ENCODE peak calls at places on chromosomes 5 and 9, in five cellular contexts. R is sigmoid colon, A is dorsolateral prefrontal cortex, I is ovary, Y is left ventricle myocardium inferior. E is an unnamed sample.

GRCh38 chr5:132000677-132001453 is 10.6 kb downstream of the ACSL6 start:
- DNase-seq in R (no peak), A (no peak), I (no peak), Y (no peak), E (no peak)

GRCh38 chr5:91840412-91840811 is 457.3 kb upstream of the ARRDC3 start:
- DNase-seq in Y (no peak), I (no peak), A (no peak), R (no peak), E (no peak)

GRCh38 chr5:114325552-114325951 is 36.3 kb upstream of the KCNN2 start:
- DNase-seq in A (no peak), I (no peak), Y (peak), R (no peak), E (no peak)

GRCh38 chr5:114010362-114010761 is 351.5 kb upstream of the KCNN2 start:
- DNase-seq in I (no peak), A (no peak), Y (no peak), R (no peak), E (no peak)

GRCh38 chr5:115531787-115532367 is 12.7 kb downstream of the FEM1C start:
- DNase-seq in R (no peak), A (no peak), I (no peak), Y (no peak), E (no peak)

GRCh38 chr9:21402387-21403247 is 6.3 kb upstream of the IFNA8 start:
- DNase-seq in R (no peak), Y (no peak), A (peak), I (peak), E (no peak)

GRCh38 chr5:3954189-3954588 is 358.6 kb downstream of the IRX1 start:
- DNase-seq in A (no peak), Y (no peak), I (no peak), R (no peak), E (no peak)

GRCh38 chr9:36127652-36128244 is 8.8 kb upstream of the GLIPR2 start:
- DNase-seq in A (no peak), I (no peak), Y (no peak), R (no peak), E (no peak)

GRCh38 chr9:127012250-127012649 is 97.7 kb downstream of the RALGPS1 start:
- DNase-seq in I (no peak), A (no peak), R (peak), Y (no peak), E (no peak)

GRCh38 chr5:54821445-54822330 is 163.7 kb downstream of the ESM1 start:
- DNase-seq in A (no peak), R (no peak), I (no peak), Y (no peak), E (no peak)

GRCh38 chr5:157689942-157690689 is 18.8 kb downstream of the C5orf52 start:
- DNase-seq in Y (no peak), A (no peak), R (no peak), I (no peak), E (no peak)

GRCh38 chr9:21070171-21070571 is 7.6 kb downstream of the IFNB1 start:
- DNase-seq in A (no peak), I (peak), Y (no peak), R (peak), E (no peak)

GRCh38 chr5:128237504-128237903 is 153.9 kb downstream of the SLC12A2 start:
- DNase-seq in I (no peak), R (no peak), Y (no peak), A (no peak), E (no peak)

GRCh38 chr5:96655085-96655484 is 7.1 kb upstream of the CAST start:
- DNase-seq in I (no peak), A (no peak), R (no peak), Y (no peak), E (no peak)

GRCh38 chr5:160520609-160521391 is 99.1 kb downstream of the PTTG1 start:
- DNase-seq in Y (no peak), A (no peak), I (no peak), R (no peak), E (no peak)

GRCh38 chr9:14312721-14313377 is 1.1 kb downstream of the NFIB start:
- DNase-seq in I (peak), A (no peak), Y (peak), R (peak), E (no peak)

GRCh38 chr5:14039576-14039975 is 95.1 kb upstream of the DNAH5 start:
- DNase-seq in A (no peak), Y (no peak), I (no peak), R (no peak), E (no peak)

GRCh38 chr9:135275163-135275925 is 187.9 kb downstream of the OLFM1 start:
- DNase-seq in A (peak), Y (no peak), R (no peak), I (no peak), E (no peak)

GRCh38 chr9:20558609-20559016 is 63.7 kb downstream of the MLLT3 start:
- DNase-seq in Y (no peak), I (no peak), A (no peak), R (no peak), E (no peak)

GRCh38 chr9:125674981-125675973 is 31.7 kb downstream of the MAPKAP1 start:
- DNase-seq in R (no peak), A (no peak), Y (no peak), I (no peak), E (no peak)

GRCh38 chr9:135763716-135764446 is 61.9 kb downstream of the KCNT1 start:
- DNase-seq in A (no peak), Y (no peak), I (no peak), R (no peak), E (no peak)

GRCh38 chr5:41776435-41776834 is 93.8 kb downstream of the OXCT1 start:
- DNase-seq in I (no peak), A (no peak), R (no peak), Y (no peak), E (no peak)

GRCh38 chr5:76851713-76852369 is 2.0 kb downstream of the S100Z start:
- DNase-seq in I (no peak), A (no peak), Y (peak), R (no peak), E (no peak)

GRCh38 chr5:127892467-127893207 is 189.4 kb downstream of the CCDC192 start:
- DNase-seq in I (no peak), R (no peak), A (no peak), Y (no peak), E (no peak)

GRCh38 chr9:84366683-84367082 is 26.1 kb upstream of the SLC28A3 start:
- DNase-seq in R (no peak), Y (no peak), A (no peak), I (no peak), E (no peak)

GRCh38 chr5:164335837-164336236 is 830.4 kb downstream of the MAT2B start:
- DNase-seq in Y (no peak), R (no peak), I (no peak), A (no peak), E (no peak)

GRCh38 chr9:111482656-111483418 is 1.3 kb downstream of the ECPAS start:
- DNase-seq in Y (peak), A (peak), I (peak), R (peak), E (peak)

GRCh38 chr5:116970318-116970717 is 395.7 kb upstream of the SEMA6A start:
- DNase-seq in I (no peak), R (no peak), A (no peak), Y (no peak), E (no peak)

GRCh38 chr5:1322036-1322903 is 22.6 kb downstream of the CLPTM1L start:
- DNase-seq in R (peak), A (peak), Y (no peak), I (no peak), E (no peak)

GRCh38 chr5:158559066-158559465 is 540.6 kb downstream of the EBF1 start:
- DNase-seq in Y (no peak), I (no peak), A (no peak), R (no peak), E (no peak)

GRCh38 chr5:90747175-90747574 is 188.6 kb downstream of the ADGRV1 start:
- DNase-seq in I (no peak), A (no peak), Y (no peak), R (no peak), E (no peak)

GRCh38 chr5:139898981-139899380 is 103.4 kb downstream of the PSD2 start:
- DNase-seq in A (no peak), R (peak), I (no peak), Y (no peak), E (no peak)

GRCh38 chr9:16028516-16028915 is 475.7 kb downstream of the CCDC171 start:
- DNase-seq in A (no peak), Y (no peak), I (no peak), R (no peak), E (no peak)

GRCh38 chr5:149141224-149141956 is at the start of gene ABLIM3:
- DNase-seq in Y (peak), I (peak), A (peak), R (peak), E (peak)

GRCh38 chr5:129440424-129440823 is 19.7 kb upstream of the ADAMTS19 start:
- DNase-seq in Y (no peak), R (no peak), I (no peak), A (no peak), E (no peak)

GRCh38 chr9:70013598-70014196 is 30.0 kb upstream of the MAMDC2 start:
- DNase-seq in R (peak), A (no peak), Y (no peak), I (no peak), E (no peak)

GRCh38 chr5:122701640-122702523 is 73.0 kb upstream of the SNX2 start:
- DNase-seq in Y (no peak), R (no peak), I (no peak), A (no peak), E (no peak)

GRCh38 chr9:133770076-133770777 is 32.1 kb upstream of the SARDH start:
- DNase-seq in I (peak), A (peak), Y (no peak), R (peak), E (peak)

GRCh38 chr5:80620206-80620605 is 34.2 kb upstream of the MSH3 start:
- DNase-seq in A (no peak), Y (no peak), R (no peak), I (no peak), E (no peak)

GRCh38 chr5:195401-196160 is 4.3 kb downstream of the LRRC14B start:
- DNase-seq in Y (no peak), R (peak), I (no peak), A (peak), E (no peak)

DNA sequence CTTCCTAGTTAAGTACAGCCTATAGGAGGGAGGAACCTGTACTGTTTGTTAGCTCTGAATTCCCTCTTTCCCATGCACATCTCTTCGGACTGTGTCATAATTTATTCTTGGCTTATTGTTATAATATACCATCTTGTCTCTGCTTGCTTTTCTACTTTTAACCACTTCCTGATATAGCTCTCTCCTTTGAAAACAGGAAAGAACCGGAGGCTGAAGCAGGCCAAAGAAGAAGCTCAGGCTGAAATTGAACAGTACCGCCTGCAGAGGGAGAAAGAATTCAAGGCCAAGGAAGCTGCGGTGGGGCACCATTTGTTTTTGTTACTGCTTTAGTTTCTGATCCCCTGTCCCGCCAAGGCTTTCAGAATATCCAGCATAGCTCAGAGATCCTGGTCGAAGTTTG is 4.8 kb downstream of the ATP6V1G1 start:
- DNase-seq in Y (no peak), A (no peak), R (no peak), I (no peak), E (no peak)
- TF ChIP-seq CTCF in Y (peak), A (peak), R (no peak), I (no peak), E (no peak)

GRCh38 chr5:151048526-151048925 is 28.1 kb downstream of the GPX3 start:
- DNase-seq in Y (no peak), R (no peak), I (no peak), A (no peak), E (no peak)
- TF ChIP-seq CTCF in Y (no peak), R (no peak), I (no peak), A (no peak), E (no peak)

DNA sequence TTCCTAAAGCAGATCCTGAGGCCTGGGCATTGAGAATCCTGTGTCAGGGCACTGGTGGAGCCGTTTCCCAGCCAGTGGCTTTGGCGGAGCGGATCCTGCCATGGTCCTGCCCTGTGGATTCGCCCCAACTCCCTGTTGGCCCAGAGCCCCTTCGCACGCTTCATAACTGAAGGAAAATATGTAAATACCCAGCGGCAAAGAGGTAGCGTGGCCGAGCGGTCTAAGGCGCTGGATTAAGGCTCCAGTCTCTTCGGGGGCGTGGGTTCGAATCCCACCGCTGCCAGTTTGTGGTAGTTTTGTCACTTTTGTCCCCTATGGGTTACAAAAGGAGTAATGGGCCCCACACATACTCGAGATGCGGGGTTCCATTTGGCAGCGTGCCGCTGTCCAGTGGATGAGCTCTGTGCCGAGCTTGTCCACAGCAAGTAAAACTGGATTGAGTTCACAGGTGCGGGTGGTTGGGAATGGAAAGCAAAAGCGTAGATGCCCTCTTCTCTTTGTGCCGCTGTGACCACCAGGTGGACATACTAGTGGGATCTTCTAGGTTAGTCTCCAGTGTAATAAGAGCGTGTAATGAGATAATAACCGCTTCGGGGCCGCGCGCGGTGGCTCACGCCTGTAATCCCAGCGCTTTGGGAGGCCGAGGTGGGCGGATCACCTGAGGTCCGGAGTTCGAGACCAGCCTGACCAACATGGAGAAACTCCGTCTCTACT is 17.3 kb downstream of the TRIM7 start:
- DNase-seq in I (peak), A (peak), R (peak), Y (peak), E (peak)
- TF ChIP-seq CTCF in I (peak), A (no peak), R (no peak), Y (peak), E (peak)

GRCh38 chr9:12993432-12993831 is 218.6 kb downstream of the LURAP1L start:
- DNase-seq in A (no peak), Y (no peak), R (no peak), I (no peak), E (no peak)

GRCh38 chr9:12989669-12990068 is 214.8 kb downstream of the LURAP1L start:
- DNase-seq in I (no peak), R (no peak), Y (no peak), A (no peak), E (no peak)

GRCh38 chr9:12988259-12988658 is 213.4 kb downstream of the LURAP1L start:
- DNase-seq in R (no peak), A (no peak), Y (no peak), I (no peak), E (no peak)
- TF ChIP-seq CTCF in R (no peak), A (no peak), Y (peak), I (no peak), E (no peak)

GRCh38 chr5:79588645-79589044 is 23.6 kb upstream of the TENT2 start:
- DNase-seq in R (no peak), I (no peak), A (no peak), Y (no peak), E (no peak)

GRCh38 chr5:79590395-79590999 is 21.7 kb upstream of the TENT2 start:
- DNase-seq in Y (no peak), R (no peak), A (no peak), I (no peak), E (no peak)

GRCh38 chr5:79581535-79581934 is 30.7 kb upstream of the TENT2 start:
- DNase-seq in A (no peak), I (no peak), Y (no peak), R (no peak), E (no peak)

GRCh38 chr5:79582186-79582585 is 30.1 kb upstream of the TENT2 start:
- DNase-seq in R (no peak), A (no peak), I (no peak), Y (no peak), E (no peak)

DNA sequence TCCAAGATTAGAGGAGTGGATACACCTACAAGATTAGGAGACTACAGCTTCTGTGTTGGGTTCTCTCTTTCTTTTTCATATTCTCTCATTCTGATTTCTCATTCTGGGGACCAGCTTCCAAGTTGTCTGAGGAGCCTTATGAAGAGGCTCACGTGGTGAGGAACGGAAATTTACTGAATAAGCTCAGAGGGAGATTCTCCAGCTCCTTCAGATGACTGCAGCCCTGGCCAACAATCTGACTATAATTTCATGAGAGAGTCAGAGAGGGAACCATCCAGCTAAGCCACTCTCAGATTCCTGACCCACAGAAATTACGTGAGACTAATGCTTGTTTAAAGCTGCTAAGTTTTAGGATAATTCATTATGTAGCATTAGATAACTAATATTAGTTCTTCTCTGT is 27.1 kb upstream of the TENT2 start:
- DNase-seq in I (no peak), R (no peak), A (no peak), Y (no peak), E (no peak)
- TF ChIP-seq CTCF in I (no peak), R (no peak), A (no peak), Y (no peak), E (no peak)

GRCh38 chr5:24642022-24642421 is 2.8 kb downstream of the CDH10 start:
- DNase-seq in A (no peak), R (no peak), Y (no peak), I (no peak), E (no peak)
- TF ChIP-seq CTCF in A (peak), R (peak), Y (peak), I (no peak), E (peak)

DNA sequence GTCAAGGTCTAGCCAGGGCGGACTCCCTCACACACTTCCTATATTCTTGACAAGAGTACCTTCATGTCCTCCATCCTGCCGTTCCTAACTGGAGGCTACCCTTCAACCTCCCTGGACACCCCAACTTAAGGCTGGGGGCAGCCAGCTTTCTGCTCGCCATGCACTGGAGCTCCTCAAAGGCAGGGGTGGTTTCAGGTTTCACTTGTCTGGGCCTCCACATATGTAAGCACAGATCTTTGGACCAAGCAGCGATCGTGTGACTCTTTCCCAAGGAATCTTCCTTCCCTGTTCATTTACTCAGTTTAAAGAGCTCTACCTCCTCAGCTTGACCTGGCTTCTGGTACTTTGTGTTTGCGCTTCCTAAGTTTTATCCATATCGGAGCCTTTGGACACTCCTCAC is 34.2 kb upstream of the TRPC7 start:
- DNase-seq in I (no peak), A (no peak), R (no peak), Y (no peak), E (no peak)
- TF ChIP-seq CTCF in I (no peak), A (no peak), R (no peak), Y (no peak), E (no peak)